ENCODE peak calls at places on chromosomes 11 and 22, in six cellular contexts. O, T, Y, B, U and S are unnamed samples.

GRCh38 chr22:30289980-30290313 is 642 bp upstream of the CASTOR1 start:
- DNase-seq in B (no peak), U (no peak), O (no peak), Y (no peak), T (no peak), S (no peak)

GRCh38 chr11:113862430-113862829 is 12.9 kb downstream of the USP28 start:
- DNase-seq in O (no peak), B (no peak), Y (peak), U (no peak), T (no peak), S (peak)

GRCh38 chr11:26527685-26528084 is 44.4 kb downstream of the MUC15 start:
- DNase-seq in U (no peak), O (no peak), B (no peak), Y (no peak), T (no peak), S (no peak)

GRCh38 chr11:44609028-44609782 is 43.7 kb downstream of the CD82 start:
- DNase-seq in Y (no peak), T (peak), U (no peak), B (no peak), O (no peak), S (no peak)

GRCh38 chr11:128613300-128613995 is 26.1 kb upstream of the ETS1 start:
- DNase-seq in O (no peak), U (no peak), Y (no peak), T (peak), B (no peak), S (no peak)

GRCh38 chr11:60305906-60306619 is 21.0 kb upstream of the MS4A6E start:
- DNase-seq in U (no peak), O (no peak), T (no peak), B (no peak), Y (no peak), S (peak)

GRCh38 chr11:40328890-40329617 is 1130.4 kb downstream of the LRRC4C start:
- DNase-seq in T (no peak), U (no peak), O (no peak), Y (peak), B (peak), S (peak)

GRCh38 chr11:27783701-27784355 is 83.6 kb upstream of the BDNF start:
- DNase-seq in B (no peak), Y (no peak), T (no peak), O (no peak), U (no peak), S (no peak)

GRCh38 chr11:83054904-83055380 is 16.8 kb downstream of the RAB30 start:
- DNase-seq in Y (no peak), O (no peak), T (peak), B (no peak), U (no peak), S (peak)

GRCh38 chr11:17740649-17741235 is 6.2 kb downstream of the KCNC1 start:
- DNase-seq in O (no peak), B (no peak), U (no peak), Y (no peak), T (no peak), S (no peak)

GRCh38 chr22:48234011-48234410 is 1471.6 kb downstream of the TBC1D22A start:
- DNase-seq in T (no peak), U (no peak), Y (no peak), B (no peak), O (no peak), S (no peak)

GRCh38 chr22:46568102-46568809 is 30.8 kb upstream of the CELSR1 start:
- DNase-seq in O (no peak), Y (no peak), T (no peak), B (no peak), U (no peak), S (no peak)

GRCh38 chr11:108713076-108713790 is 48.4 kb downstream of the DDX10 start:
- DNase-seq in T (no peak), Y (no peak), B (no peak), O (no peak), U (no peak), S (no peak)

GRCh38 chr11:119340335-119341221 is at the start of gene C1QTNF5:
- DNase-seq in B (peak), T (no peak), O (peak), Y (no peak), U (no peak), S (no peak)

DNA sequence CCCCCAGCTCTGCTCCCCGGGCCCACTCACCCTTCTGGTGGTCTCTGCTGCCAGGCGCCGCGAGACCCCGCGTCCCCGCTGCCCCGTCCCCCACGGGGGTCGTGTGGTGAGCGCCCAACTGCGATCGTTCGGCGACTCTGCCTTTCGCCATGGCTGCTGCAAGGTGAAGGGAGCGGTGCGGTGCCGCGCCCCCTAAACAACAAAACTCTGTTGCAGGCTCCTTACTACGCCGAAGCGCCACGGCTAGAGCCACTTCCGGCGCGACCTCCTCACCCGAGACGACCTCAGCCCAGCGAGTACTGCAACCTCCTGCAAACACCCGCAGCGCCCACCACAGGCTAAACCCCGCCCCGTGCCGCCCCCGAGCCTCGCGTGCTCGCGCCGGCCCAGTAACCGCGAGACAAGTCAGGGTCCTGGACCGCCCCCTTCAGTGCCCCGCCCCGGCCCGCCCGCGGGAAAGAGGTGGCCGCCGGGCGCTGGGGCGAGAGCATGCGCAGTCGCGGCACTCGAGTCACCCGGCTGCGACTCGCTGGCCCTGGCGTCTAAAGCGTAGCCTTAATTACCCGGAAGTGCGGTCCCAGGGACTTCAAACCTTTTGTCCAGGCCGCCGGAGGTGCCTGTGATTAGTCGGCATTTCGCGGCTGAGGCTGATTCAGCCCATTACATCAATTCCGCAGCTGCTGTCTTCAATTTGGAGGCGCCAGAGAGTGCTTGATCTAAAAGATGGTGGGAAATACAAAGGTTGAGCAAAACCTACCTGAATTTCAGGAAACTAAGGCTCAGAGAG is at the start of gene TMEM41B:
- DNase-seq in T (peak), Y (peak), O (peak), B (peak), U (peak), S (peak)
- TF ChIP-seq CTCF in T (peak), Y (no peak), O (no peak), B (peak), U (no peak), S (no peak)

GRCh38 chr11:100383357-100383865 is 303.7 kb upstream of the ARHGAP42 start:
- DNase-seq in Y (no peak), B (no peak), U (no peak), T (no peak), O (no peak), S (no peak)
- H3K27ac ChIP-seq in Y (no peak), B (no peak), U (no peak), T (no peak), O (no peak), S (no peak)

DNA sequence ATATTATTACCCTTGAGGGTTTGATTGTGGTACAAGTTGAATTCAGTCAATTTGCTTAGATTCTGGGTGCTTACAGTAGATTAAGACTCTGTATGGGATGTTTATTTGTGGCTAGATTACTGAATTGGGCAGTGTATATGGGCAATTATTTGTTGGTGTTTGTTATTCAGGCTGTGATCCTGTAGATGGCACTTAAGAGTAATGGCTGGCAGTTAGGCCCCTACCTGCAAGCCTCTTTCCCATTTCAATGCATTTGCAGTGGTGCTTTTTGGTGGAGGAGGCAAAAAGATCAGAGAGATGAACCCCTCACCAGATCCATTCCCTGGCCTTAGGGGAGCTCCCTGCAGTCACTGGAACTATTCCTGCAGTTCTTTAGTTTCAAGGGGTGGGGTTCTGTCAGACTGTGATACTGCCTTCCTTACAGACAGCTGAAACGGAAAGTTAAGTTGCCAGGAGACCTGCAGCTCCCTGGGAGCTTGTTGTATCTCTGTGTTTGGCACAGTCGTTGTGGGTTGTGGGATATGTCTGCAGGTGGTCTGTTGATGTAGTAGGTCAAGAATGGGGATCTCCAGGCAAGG is 199.5 kb downstream of the AASDHPPT start:
- DNase-seq in U (no peak), B (peak), Y (no peak), O (peak), T (no peak), S (peak)
- TF ChIP-seq CTCF in U (no peak), B (peak), Y (peak), O (peak), T (peak), S (no peak)

DNA sequence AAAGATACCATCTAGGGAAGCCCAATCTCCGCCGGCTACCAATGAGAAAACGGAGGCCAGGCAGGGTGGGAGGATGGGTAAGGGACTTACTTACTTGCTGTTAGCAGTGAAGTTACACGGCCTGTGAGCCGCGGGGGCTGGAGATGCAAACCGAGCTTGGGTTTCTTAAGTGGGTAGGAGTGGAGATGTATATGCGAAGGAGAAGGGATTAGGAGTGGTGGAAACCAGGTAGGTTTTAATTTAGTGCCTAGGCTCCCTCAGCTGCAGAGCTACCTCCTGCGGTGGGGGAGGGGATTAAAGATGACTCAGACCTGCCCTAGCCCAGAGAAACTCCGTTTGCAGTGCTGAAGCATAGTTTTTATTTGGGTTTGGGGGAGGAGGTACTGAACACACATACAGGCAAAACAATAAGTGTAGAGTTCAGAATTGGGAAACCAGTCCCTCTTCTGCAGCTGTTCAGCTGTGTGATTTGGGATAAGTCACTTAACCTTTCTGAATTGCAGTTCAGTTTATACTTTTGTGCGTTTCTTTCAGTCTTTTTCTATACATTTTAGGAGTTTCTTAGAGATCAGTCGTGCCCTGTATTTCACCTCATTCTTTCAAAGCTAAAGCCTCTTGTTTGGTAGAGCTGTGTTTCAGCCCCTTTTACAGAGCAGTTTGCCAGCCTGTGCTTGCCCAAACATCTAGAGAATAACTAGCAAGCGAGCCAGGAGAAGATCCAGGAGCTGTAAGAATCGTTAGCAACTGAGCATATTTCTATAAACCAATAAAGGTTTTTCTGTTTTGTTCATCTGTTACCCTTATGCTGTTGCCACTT is 596 bp upstream of the TNRC6B start:
- DNase-seq in T (peak), B (no peak), Y (no peak), U (peak), O (peak), S (no peak)
- H3K27ac ChIP-seq in T (peak), B (peak), Y (peak), U (peak), O (peak), S (peak)

DNA sequence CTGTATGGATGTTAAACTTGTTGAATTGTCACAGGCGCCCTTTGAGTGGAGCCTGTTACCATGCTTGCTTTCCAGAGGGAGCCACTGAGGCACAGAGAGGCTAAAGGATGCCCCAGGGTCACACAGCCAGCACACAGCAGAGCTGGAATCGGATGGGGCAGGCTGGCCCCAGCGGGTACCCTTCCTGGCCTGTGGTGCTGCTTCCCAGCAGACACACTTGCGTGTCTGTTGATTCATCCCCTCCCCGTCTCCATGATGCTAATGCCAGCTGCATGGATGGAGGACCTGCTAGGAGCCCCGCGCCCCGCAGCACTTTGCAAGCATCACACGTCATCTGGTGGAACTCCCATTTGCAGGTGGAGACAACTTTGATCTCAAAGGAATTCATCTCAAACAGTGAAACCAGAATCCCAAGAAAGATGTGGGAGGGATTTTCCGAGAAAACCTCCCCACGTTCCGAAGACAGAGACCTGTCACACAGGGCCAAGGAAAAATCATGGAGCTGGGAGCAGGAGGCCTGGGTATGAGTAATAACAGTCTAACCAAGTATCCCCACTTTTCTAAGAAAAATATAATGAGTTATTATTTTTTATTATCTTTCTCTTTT is 52.5 kb upstream of the SHISAL1 start:
- DNase-seq in U (no peak), B (no peak), O (no peak), Y (no peak), T (no peak), S (no peak)
- TF ChIP-seq CTCF in U (no peak), B (no peak), O (no peak), Y (no peak), T (no peak), S (no peak)

GRCh38 chr11:125079878-125080530 is 16.9 kb downstream of the SLC37A2 start:
- DNase-seq in Y (no peak), T (no peak), B (no peak), U (no peak), O (no peak), S (no peak)
- H3K27ac ChIP-seq in Y (no peak), T (no peak), B (no peak), U (no peak), O (no peak), S (peak)

GRCh38 chr11:131038597-131038996 is 122.3 kb upstream of the SNX19 start:
- DNase-seq in B (peak), T (peak), U (no peak), O (no peak), Y (no peak), S (no peak)
- TF ChIP-seq CTCF in B (no peak), T (peak), U (no peak), O (peak), Y (no peak), S (no peak)

DNA sequence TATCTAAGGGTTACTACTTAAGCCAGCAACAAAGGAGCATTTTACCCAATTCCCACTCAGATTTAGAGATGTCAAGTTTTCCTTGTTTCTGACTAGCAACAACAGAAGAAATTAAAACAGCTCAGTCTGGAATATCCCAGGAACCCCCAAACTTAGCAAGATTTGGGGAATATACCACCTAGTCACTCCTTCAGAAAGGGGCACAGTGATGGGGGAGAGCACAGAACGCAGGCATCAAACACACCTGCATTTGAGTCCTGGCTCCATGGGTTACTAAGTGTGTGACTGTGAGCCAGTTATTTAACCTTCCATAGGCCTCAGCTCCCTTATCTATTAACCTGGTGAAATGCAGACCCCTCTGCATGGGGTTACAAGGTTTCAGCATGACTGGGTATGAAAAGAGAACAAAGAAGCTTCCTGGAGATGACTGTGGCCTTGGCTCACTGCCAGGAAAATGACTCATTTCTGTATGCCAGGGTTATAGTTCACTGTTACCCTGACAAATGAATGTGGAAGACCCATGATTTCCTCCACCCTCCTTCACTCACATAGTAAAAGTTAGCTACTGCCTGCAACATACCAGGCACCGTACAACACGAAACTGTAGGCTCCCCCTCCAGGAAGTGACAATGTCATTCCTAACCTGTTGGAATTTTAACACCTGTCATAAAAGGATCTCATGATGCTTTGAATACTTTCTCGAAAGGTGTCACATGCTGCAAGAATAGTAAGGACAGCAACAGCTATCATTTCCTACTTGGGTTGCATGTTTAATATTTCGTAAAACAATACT is 79.6 kb downstream of the ME3 start:
- DNase-seq in T (peak), O (no peak), B (peak), U (peak), Y (peak), S (peak)
- H3K27ac ChIP-seq in T (no peak), O (no peak), B (peak), U (no peak), Y (peak), S (no peak)